ENCODE peak calls at places on chromosomes 16 and 17, in seven cellular contexts. U is heart right ventricle; F is stimulated activated CD8-positive, alpha-beta memory T cell treated with anti-CD3 and anti-CD28 coated beads, Interleukin-2, amount 100 ng/mL, for 1 hour; A is stimulated activated CD4-positive, alpha-beta T cell treated with anti-CD3 and anti-CD28 coated beads, Interleukin-4, amount 100 ng/mL, for 4 hours; J is neuronal stem cell; V is psoas muscle; N is GM19239. S is an unnamed sample.

GRCh38 chr17:6047966-6048365 is 22.2 kb upstream of the WSCD1 start:
- DNase-seq in U (no peak), F (no peak), A (no peak), J (no peak), V (no peak), N (no peak), S (no peak)

GRCh38 chr17:79812969-79813825 is 16.3 kb upstream of the CBX8 start:
- DNase-seq in U (no peak), F (no peak), A (no peak), J (no peak), V (no peak), N (no peak), S (no peak)

GRCh38 chr16:11852092-11852809 is 909 bp upstream of the RSL1D1 start:
- DNase-seq in U (no peak), F (no peak), A (no peak), J (no peak), V (no peak), N (no peak), S (no peak)

GRCh38 chr17:9842057-9842758 is 16.5 kb downstream of the GLP2R start:
- DNase-seq in U (peak; percentile 45), F (no peak), A (no peak), J (no peak), V (peak; percentile 50), N (no peak), S (peak; percentile 45)

GRCh38 chr17:8360751-8361150 is 15.8 kb downstream of the KRABD2 start:
- DNase-seq in U (no peak), F (no peak), A (no peak), J (no peak), V (no peak), N (no peak), S (no peak)

GRCh38 chr17:51397361-51398127 is 137.2 kb downstream of the UTP18 start:
- DNase-seq in U (no peak), F (no peak), A (no peak), J (no peak), V (no peak), N (no peak), S (no peak)

GRCh38 chr17:4807534-4808377 is 804 bp downstream of the PLD2 start:
- DNase-seq in U (no peak), F (no peak), A (no peak), J (no peak), V (peak; percentile 21), N (no peak), S (no peak)

GRCh38 chr17:46194393-46195216 is 1.4 kb upstream of the KANSL1 start:
- DNase-seq in U (no peak), F (peak; percentile 21), A (peak; percentile 65), J (no peak), V (no peak), N (no peak), S (no peak)

GRCh38 chr16:85259831-85260165 is 147.5 kb upstream of the CIBAR2 start:
- DNase-seq in U (no peak), F (no peak), A (no peak), J (no peak), V (no peak), N (no peak), S (no peak)

GRCh38 chr16:74760007-74760767 is 14.4 kb downstream of the FA2H start:
- DNase-seq in U (no peak), F (no peak), A (no peak), J (no peak), V (no peak), N (no peak), S (no peak)

GRCh38 chr16:90040152-90041023 is 21.1 kb upstream of the DBNDD1 start:
- DNase-seq in U (no peak), F (no peak), A (no peak), J (no peak), V (no peak), N (no peak), S (no peak)

GRCh38 chr16:67241008-67241900 is 6.0 kb downstream of the FHOD1 start:
- DNase-seq in U (peak; percentile 82), F (no peak), A (no peak), J (no peak), V (peak; percentile 85), N (no peak), S (no peak)

GRCh38 chr17:76384987-76385891 is 830 bp downstream of the SPHK1 start:
- DNase-seq in U (no peak), F (no peak), A (peak; percentile 50), J (peak; percentile 43), V (peak; percentile 72), N (no peak), S (no peak)

GRCh38 chr16:11080327-11080967 is 136.1 kb downstream of the CLEC16A start:
- DNase-seq in U (no peak), F (no peak), A (no peak), J (no peak), V (no peak), N (no peak), S (no peak)

GRCh38 chr17:56830726-56831363 is 2.9 kb downstream of the C17orf67 start:
- DNase-seq in U (no peak), F (no peak), A (no peak), J (no peak), V (no peak), N (no peak), S (no peak)

GRCh38 chr17:3557768-3558583 is at the start of gene TRPV3:
- DNase-seq in U (no peak), F (peak; percentile 20), A (peak; percentile 74), J (no peak), V (peak; percentile 36), N (peak; percentile 62), S (no peak)

GRCh38 chr17:38749222-38750043 is 1.3 kb upstream of the PCGF2 start:
- DNase-seq in U (peak; percentile 90), F (no peak), A (no peak), J (peak; percentile 77), V (peak; percentile 91), N (no peak), S (no peak)

GRCh38 chr16:89599451-89599858 is 14.0 kb upstream of the DPEP1 start:
- DNase-seq in U (no peak), F (no peak), A (no peak), J (no peak), V (no peak), N (no peak), S (no peak)